ENCODE peak calls at places on chromosomes 4 and X, in four cellular contexts. T is nephron progenitor cell, P is fibroblast of pulmonary artery, R is GM20000. M is an unnamed sample.

GRCh38 chrX:20361081-20361889 is 94.6 kb upstream of the RPS6KA3 start:
- DNase-seq in R (no peak), P (peak), T (no peak), M (no peak)

GRCh38 chr4:56424697-56425514 is 10.5 kb downstream of the PPAT start:
- DNase-seq in R (peak), P (peak), T (peak), M (no peak)

GRCh38 chr4:37977471-37978452 is 17.6 kb downstream of the PTTG2 start:
- DNase-seq in R (peak), T (peak), P (peak), M (peak)

GRCh38 chrX:127085939-127086338 is 266.4 kb downstream of the PRR32 start:
- DNase-seq in T (no peak), P (no peak), R (no peak), M (no peak)

GRCh38 chr4:153927546-153927945 is 138.7 kb upstream of the SFRP2 start:
- DNase-seq in P (peak), T (no peak), R (no peak), M (no peak)

GRCh38 chr4:21976166-21976565 is 27.6 kb upstream of the KCNIP4 start:
- DNase-seq in T (no peak), P (no peak), R (no peak), M (no peak)

GRCh38 chr4:155509619-155510018 is 132.9 kb upstream of the MAP9 start:
- DNase-seq in P (peak), R (no peak), T (no peak), M (no peak)

GRCh38 chrX:138128025-138128671 is 562.2 kb downstream of the ZIC3 start:
- DNase-seq in R (peak), P (peak), T (peak), M (no peak)

GRCh38 chrX:153400146-153401132 is 711 bp downstream of the PNMA6E start:
- DNase-seq in P (peak), R (peak), T (peak), M (no peak)

GRCh38 chr4:119221412-119221811 is 8.9 kb downstream of the USP53 start:
- DNase-seq in P (no peak), T (no peak), R (no peak), M (no peak)

GRCh38 chrX:15349046-15349445 is 13.7 kb upstream of the PIGA start:
- DNase-seq in T (peak), P (peak), R (peak), M (no peak)

GRCh38 chr4:109833756-109834155 is 6.0 kb downstream of the RRH start:
- DNase-seq in R (no peak), P (no peak), T (no peak), M (no peak)

GRCh38 chr4:141896687-141897086 is 260.3 kb downstream of the IL15 start:
- DNase-seq in T (no peak), P (no peak), R (no peak), M (no peak)

GRCh38 chr4:2624782-2625548 is 88.5 kb downstream of the FAM193A start:
- DNase-seq in P (no peak), R (no peak), T (no peak), M (no peak)

DNA sequence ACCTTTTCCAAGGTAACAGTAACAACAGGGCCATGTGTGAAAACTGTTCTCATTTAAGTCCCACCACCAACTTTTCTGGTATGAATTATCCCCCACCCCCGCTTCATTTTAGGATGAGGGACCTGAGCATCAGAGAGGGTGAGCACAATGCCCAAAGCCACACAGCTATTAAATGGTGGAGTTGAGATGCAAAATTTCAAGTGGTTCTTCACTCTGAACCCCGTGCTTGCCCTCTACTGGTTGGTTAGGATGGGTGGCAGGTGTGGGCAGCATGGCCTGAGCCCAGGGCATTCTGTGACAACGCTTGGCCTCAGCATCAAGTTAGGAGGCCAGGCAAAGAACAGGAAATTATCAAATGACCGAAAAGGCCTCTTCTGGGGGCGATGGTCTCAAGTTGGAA is 33.5 kb downstream of the MED28 start:
- DNase-seq in R (no peak), P (no peak), T (no peak), M (no peak)
- TF ChIP-seq CTCF in R (no peak), P (peak), T (no peak), M (no peak)

GRCh38 chr4:7189475-7190277 is 2.7 kb upstream of the SORCS2 start:
- DNase-seq in R (no peak), P (no peak), T (no peak), M (no peak)
- TF ChIP-seq CTCF in R (no peak), P (no peak), T (no peak), M (no peak)

GRCh38 chrX:97751735-97752134 is 868.0 kb downstream of the RPA4 start:
- DNase-seq in T (no peak), R (no peak), P (no peak), M (no peak)
- TF ChIP-seq CTCF in T (no peak), R (no peak), P (no peak), M (no peak)

GRCh38 chr4:163534056-163534455 is 39.6 kb downstream of the TMA16 start:
- DNase-seq in P (no peak), T (no peak), R (no peak), M (no peak)

GRCh38 chr4:163536101-163536500 is 41.6 kb downstream of the TMA16 start:
- DNase-seq in P (no peak), R (no peak), T (no peak), M (no peak)

GRCh38 chr4:163540977-163541376 is 46.5 kb downstream of the TMA16 start:
- DNase-seq in R (no peak), P (peak), T (no peak), M (no peak)

GRCh38 chr4:163540448-163540847 is 46.0 kb downstream of the TMA16 start:
- DNase-seq in P (no peak), T (no peak), R (no peak), M (no peak)

DNA sequence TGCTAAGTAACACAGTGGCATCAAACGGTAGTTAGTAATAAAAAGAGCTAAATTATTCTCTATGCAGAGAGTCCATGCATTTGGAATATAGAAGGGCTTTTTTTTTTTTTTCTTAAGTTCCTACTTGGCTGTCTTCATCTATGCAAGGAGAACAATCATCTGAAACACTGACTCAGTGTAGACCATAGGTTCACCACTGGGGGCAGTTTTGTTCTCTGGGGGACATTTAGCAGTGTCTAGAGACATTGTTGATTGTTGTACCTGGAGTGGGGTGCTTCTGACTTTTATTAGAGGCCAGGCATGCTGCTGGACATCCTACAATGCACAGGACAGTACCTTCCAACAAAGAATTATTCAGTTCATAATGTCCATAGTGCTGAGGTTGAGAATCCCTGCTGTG is 41.2 kb downstream of the TMA16 start:
- DNase-seq in T (no peak), P (no peak), R (no peak), M (no peak)
- TF ChIP-seq CTCF in T (no peak), P (no peak), R (no peak), M (no peak)

GRCh38 chrX:39705299-39705698 is 392.5 kb downstream of the BCOR start:
- DNase-seq in T (no peak), R (no peak), P (peak), M (no peak)
- TF ChIP-seq CTCF in T (peak), R (no peak), P (peak), M (peak)

DNA sequence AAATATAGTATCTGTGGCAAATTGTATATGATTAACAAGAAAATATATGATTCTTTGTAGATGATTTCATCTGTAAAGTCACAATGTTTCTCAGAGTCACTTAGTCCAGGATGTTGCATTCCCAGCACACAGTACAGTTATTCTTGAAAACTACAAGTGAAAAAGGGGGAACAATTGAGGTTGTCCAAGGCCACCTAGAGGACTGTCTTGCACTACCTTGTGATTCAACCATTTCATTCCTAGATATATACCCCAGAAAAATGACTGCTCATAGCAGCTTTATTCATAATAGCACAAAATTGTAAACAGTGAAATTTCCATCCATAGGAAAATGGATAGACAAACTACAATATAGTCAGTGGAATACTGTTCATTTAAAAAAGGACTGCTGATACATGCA is 16.0 kb downstream of the C4orf33 start:
- DNase-seq in P (no peak), R (no peak), T (no peak), M (no peak)
- TF ChIP-seq CTCF in P (no peak), R (no peak), T (no peak), M (no peak)

M was measured in osteocyte.